ENCODE peak calls at places on chromosomes 11 and 22, in six cellular contexts. One of them, this sample, is unnamed.

GRCh38 chr11:121814962-121815361 is 301.1 kb downstream of the BLID start:
- DNase-seq in tibial artery: no peak
- DNase-seq in AG04450: no peak
- DNase-seq in foreskin fibroblast: no peak
- DNase-seq in RWPE2: no peak
- DNase-seq in GM06990: no peak
- DNase-seq in this sample: no peak

GRCh38 chr11:111785886-111786412 is 19.8 kb upstream of the PPP2R1B start:
- DNase-seq in tibial artery: no peak
- DNase-seq in AG04450: no peak
- DNase-seq in foreskin fibroblast: no peak
- DNase-seq in RWPE2: no peak
- DNase-seq in GM06990: no peak
- DNase-seq in this sample: no peak

GRCh38 chr11:134584706-134585445 is 172.8 kb upstream of the B3GAT1 start:
- DNase-seq in tibial artery: no peak
- DNase-seq in AG04450: no peak
- DNase-seq in foreskin fibroblast: no peak
- DNase-seq in RWPE2: no peak
- DNase-seq in GM06990: no peak
- DNase-seq in this sample: no peak

GRCh38 chr22:23713696-23714595 is 23.1 kb downstream of the RGL4 start:
- DNase-seq in tibial artery: no peak
- DNase-seq in AG04450: no peak
- DNase-seq in foreskin fibroblast: no peak
- DNase-seq in RWPE2: no peak
- DNase-seq in GM06990: no peak
- DNase-seq in this sample: no peak

GRCh38 chr11:58513747-58514367 is 6.0 kb upstream of the OR5B21 start:
- DNase-seq in tibial artery: no peak
- DNase-seq in AG04450: peak
- DNase-seq in foreskin fibroblast: peak
- DNase-seq in RWPE2: no peak
- DNase-seq in GM06990: no peak
- DNase-seq in this sample: no peak

GRCh38 chr11:44621140-44621681 is 55.7 kb downstream of the CD82 start:
- DNase-seq in tibial artery: peak
- DNase-seq in AG04450: no peak
- DNase-seq in foreskin fibroblast: peak
- DNase-seq in RWPE2: no peak
- DNase-seq in GM06990: peak
- DNase-seq in this sample: peak

GRCh38 chr11:33531743-33532181 is 168.9 kb downstream of the C11orf91 start:
- DNase-seq in tibial artery: no peak
- DNase-seq in AG04450: peak
- DNase-seq in foreskin fibroblast: peak
- DNase-seq in RWPE2: no peak
- DNase-seq in GM06990: no peak
- DNase-seq in this sample: no peak

GRCh38 chr11:100576044-100577021 is 110.8 kb upstream of the ARHGAP42 start:
- DNase-seq in tibial artery: no peak
- DNase-seq in AG04450: no peak
- DNase-seq in foreskin fibroblast: peak
- DNase-seq in RWPE2: no peak
- DNase-seq in GM06990: peak
- DNase-seq in this sample: no peak

GRCh38 chr22:24107668-24108067 is 73.6 kb upstream of the SUSD2 start:
- DNase-seq in tibial artery: peak
- DNase-seq in AG04450: peak
- DNase-seq in foreskin fibroblast: peak
- DNase-seq in RWPE2: no peak
- DNase-seq in GM06990: no peak
- DNase-seq in this sample: no peak

GRCh38 chr22:49099496-49100124 is 728.1 kb downstream of the BRD1 start:
- DNase-seq in tibial artery: peak
- DNase-seq in AG04450: no peak
- DNase-seq in foreskin fibroblast: no peak
- DNase-seq in RWPE2: peak
- DNase-seq in GM06990: no peak
- DNase-seq in this sample: no peak

GRCh38 chr22:46070722-46071450 is 79.4 kb upstream of the PPARA start:
- DNase-seq in tibial artery: peak
- DNase-seq in AG04450: no peak
- DNase-seq in foreskin fibroblast: peak
- DNase-seq in RWPE2: peak
- DNase-seq in GM06990: peak
- DNase-seq in this sample: peak

GRCh38 chr11:66976048-66976467 is 954 bp downstream of the C11orf86 start:
- DNase-seq in tibial artery: no peak
- DNase-seq in AG04450: no peak
- DNase-seq in foreskin fibroblast: no peak
- DNase-seq in RWPE2: no peak
- DNase-seq in GM06990: no peak
- DNase-seq in this sample: no peak

GRCh38 chr11:120136356-120136755 is 1.6 kb downstream of the TRIM29 start:
- DNase-seq in tibial artery: no peak
- DNase-seq in AG04450: no peak
- DNase-seq in foreskin fibroblast: no peak
- DNase-seq in RWPE2: peak
- DNase-seq in GM06990: no peak
- DNase-seq in this sample: no peak

GRCh38 chr11:69073445-69073844 is 24.7 kb downstream of the TPCN2 start:
- DNase-seq in tibial artery: no peak
- DNase-seq in AG04450: no peak
- DNase-seq in foreskin fibroblast: no peak
- DNase-seq in RWPE2: no peak
- DNase-seq in GM06990: no peak
- DNase-seq in this sample: no peak

GRCh38 chr11:64562723-64563351 is 28.2 kb upstream of the SLC22A12 start:
- DNase-seq in tibial artery: no peak
- DNase-seq in AG04450: no peak
- DNase-seq in foreskin fibroblast: no peak
- DNase-seq in RWPE2: no peak
- DNase-seq in GM06990: no peak
- DNase-seq in this sample: no peak

GRCh38 chr11:2098691-2099522 is 40.3 kb downstream of the IGF2 start:
- DNase-seq in tibial artery: no peak
- DNase-seq in AG04450: no peak
- DNase-seq in foreskin fibroblast: no peak
- DNase-seq in RWPE2: peak
- DNase-seq in GM06990: no peak
- DNase-seq in this sample: no peak

GRCh38 chr22:36580371-36580770 is 51.4 kb upstream of the EIF3D start:
- DNase-seq in tibial artery: no peak
- DNase-seq in AG04450: no peak
- DNase-seq in foreskin fibroblast: no peak
- DNase-seq in RWPE2: no peak
- DNase-seq in GM06990: no peak
- DNase-seq in this sample: no peak

GRCh38 chr22:20021196-20022181 is 579 bp downstream of the TANGO2 start:
- DNase-seq in tibial artery: peak
- DNase-seq in AG04450: no peak
- DNase-seq in foreskin fibroblast: peak
- DNase-seq in RWPE2: peak
- DNase-seq in GM06990: no peak
- DNase-seq in this sample: no peak

GRCh38 chr11:41040474-41040873 is 419.0 kb downstream of the LRRC4C start:
- DNase-seq in tibial artery: no peak
- DNase-seq in AG04450: no peak
- DNase-seq in foreskin fibroblast: no peak
- DNase-seq in RWPE2: no peak
- DNase-seq in GM06990: no peak
- DNase-seq in this sample: no peak

GRCh38 chr22:28710889-28711285 is 30.7 kb downstream of the CHEK2 start:
- DNase-seq in tibial artery: no peak
- DNase-seq in AG04450: no peak
- DNase-seq in foreskin fibroblast: no peak
- DNase-seq in RWPE2: no peak
- DNase-seq in GM06990: no peak
- DNase-seq in this sample: no peak

GRCh38 chr11:131667566-131667965 is 297.2 kb downstream of the NTM start:
- DNase-seq in tibial artery: peak
- DNase-seq in AG04450: no peak
- DNase-seq in foreskin fibroblast: no peak
- DNase-seq in RWPE2: peak
- DNase-seq in GM06990: no peak
- DNase-seq in this sample: no peak

GRCh38 chr22:19962246-19962908 is 20.8 kb upstream of the TXNRD2 start:
- DNase-seq in tibial artery: peak
- DNase-seq in AG04450: no peak
- DNase-seq in foreskin fibroblast: peak
- DNase-seq in RWPE2: peak
- DNase-seq in GM06990: peak
- DNase-seq in this sample: no peak

GRCh38 chr22:46758867-46759290 is 3.6 kb upstream of the TBC1D22A start:
- DNase-seq in tibial artery: no peak
- DNase-seq in AG04450: peak
- DNase-seq in foreskin fibroblast: peak
- DNase-seq in RWPE2: no peak
- DNase-seq in GM06990: no peak
- DNase-seq in this sample: peak

GRCh38 chr22:22995166-22995565 is 75.2 kb upstream of the GNAZ start:
- DNase-seq in tibial artery: no peak
- DNase-seq in AG04450: no peak
- DNase-seq in foreskin fibroblast: no peak
- DNase-seq in RWPE2: no peak
- DNase-seq in GM06990: no peak
- DNase-seq in this sample: no peak

DNA sequence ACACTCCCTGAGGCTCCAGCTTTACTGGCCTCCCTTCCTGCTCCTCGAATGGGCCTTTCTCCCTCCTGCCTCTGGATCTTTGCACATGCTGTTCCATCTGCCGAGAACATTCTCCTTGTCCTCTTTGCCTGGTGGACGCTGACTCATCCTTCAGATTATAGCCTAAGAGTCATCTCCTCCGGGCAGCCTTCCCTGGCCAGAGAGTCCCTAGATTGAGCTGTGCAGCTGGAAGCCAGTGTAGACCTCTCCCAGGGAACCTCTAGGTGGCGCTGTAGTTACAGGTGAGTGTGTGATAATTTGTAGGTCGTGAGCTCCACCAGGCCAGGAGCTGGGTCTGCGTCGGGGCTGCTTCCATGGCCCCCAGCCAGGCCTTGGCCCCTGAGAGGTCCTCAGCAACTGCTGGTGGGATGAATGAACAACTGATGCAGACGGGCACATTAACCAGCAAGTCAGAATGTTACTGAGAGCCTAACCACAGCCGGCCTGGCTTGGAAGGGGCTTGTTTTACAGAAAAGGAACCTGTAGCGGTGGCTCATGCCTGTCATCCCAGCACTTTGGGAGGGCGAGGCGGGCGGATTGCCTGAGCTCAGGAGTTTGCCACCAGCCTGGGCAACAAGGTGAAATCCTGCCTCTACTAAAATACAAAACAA is 8.7 kb downstream of the PNPLA5 start:
- DNase-seq in tibial artery: no peak
- DNase-seq in AG04450: no peak
- DNase-seq in foreskin fibroblast: peak
- DNase-seq in RWPE2: no peak
- DNase-seq in GM06990: peak
- DNase-seq in this sample: no peak
- TF ChIP-seq CTCF in tibial artery: no peak
- TF ChIP-seq CTCF in AG04450: peak
- TF ChIP-seq CTCF in foreskin fibroblast: peak
- TF ChIP-seq CTCF in RWPE2: peak
- TF ChIP-seq CTCF in GM06990: peak
- TF ChIP-seq CTCF in this sample: peak

GRCh38 chr11:74010306-74010981 is 1.6 kb upstream of the UCP3 start:
- DNase-seq in tibial artery: no peak
- DNase-seq in AG04450: no peak
- DNase-seq in foreskin fibroblast: no peak
- DNase-seq in RWPE2: no peak
- DNase-seq in GM06990: no peak
- DNase-seq in this sample: no peak
- TF ChIP-seq CTCF in tibial artery: no peak
- TF ChIP-seq CTCF in AG04450: no peak
- TF ChIP-seq CTCF in foreskin fibroblast: no peak
- TF ChIP-seq CTCF in RWPE2: no peak
- TF ChIP-seq CTCF in GM06990: no peak
- TF ChIP-seq CTCF in this sample: no peak

GRCh38 chr11:124916370-124916710 is 2.7 kb upstream of the HEPN1 start:
- DNase-seq in tibial artery: no peak
- DNase-seq in AG04450: no peak
- DNase-seq in foreskin fibroblast: no peak
- DNase-seq in RWPE2: no peak
- DNase-seq in GM06990: no peak
- DNase-seq in this sample: no peak

GRCh38 chr11:124919836-124920755 is 1.0 kb downstream of the HEPN1 start:
- DNase-seq in tibial artery: no peak
- DNase-seq in AG04450: no peak
- DNase-seq in foreskin fibroblast: no peak
- DNase-seq in RWPE2: no peak
- DNase-seq in GM06990: no peak
- DNase-seq in this sample: no peak

GRCh38 chr11:124915541-124916369 is 3.3 kb upstream of the HEPN1 start:
- DNase-seq in tibial artery: no peak
- DNase-seq in AG04450: no peak
- DNase-seq in foreskin fibroblast: peak
- DNase-seq in RWPE2: no peak
- DNase-seq in GM06990: no peak
- DNase-seq in this sample: no peak

GRCh38 chr11:124918950-124919349 is at the start of gene HEPN1:
- DNase-seq in tibial artery: no peak
- DNase-seq in AG04450: no peak
- DNase-seq in foreskin fibroblast: no peak
- DNase-seq in RWPE2: no peak
- DNase-seq in GM06990: no peak
- DNase-seq in this sample: no peak

GRCh38 chr11:124917115-124917637 is 1.9 kb upstream of the HEPN1 start:
- DNase-seq in tibial artery: no peak
- DNase-seq in AG04450: peak
- DNase-seq in foreskin fibroblast: peak
- DNase-seq in RWPE2: no peak
- DNase-seq in GM06990: no peak
- DNase-seq in this sample: no peak
- TF ChIP-seq CTCF in tibial artery: no peak
- TF ChIP-seq CTCF in AG04450: no peak
- TF ChIP-seq CTCF in foreskin fibroblast: no peak
- TF ChIP-seq CTCF in RWPE2: no peak
- TF ChIP-seq CTCF in GM06990: no peak
- TF ChIP-seq CTCF in this sample: no peak

DNA sequence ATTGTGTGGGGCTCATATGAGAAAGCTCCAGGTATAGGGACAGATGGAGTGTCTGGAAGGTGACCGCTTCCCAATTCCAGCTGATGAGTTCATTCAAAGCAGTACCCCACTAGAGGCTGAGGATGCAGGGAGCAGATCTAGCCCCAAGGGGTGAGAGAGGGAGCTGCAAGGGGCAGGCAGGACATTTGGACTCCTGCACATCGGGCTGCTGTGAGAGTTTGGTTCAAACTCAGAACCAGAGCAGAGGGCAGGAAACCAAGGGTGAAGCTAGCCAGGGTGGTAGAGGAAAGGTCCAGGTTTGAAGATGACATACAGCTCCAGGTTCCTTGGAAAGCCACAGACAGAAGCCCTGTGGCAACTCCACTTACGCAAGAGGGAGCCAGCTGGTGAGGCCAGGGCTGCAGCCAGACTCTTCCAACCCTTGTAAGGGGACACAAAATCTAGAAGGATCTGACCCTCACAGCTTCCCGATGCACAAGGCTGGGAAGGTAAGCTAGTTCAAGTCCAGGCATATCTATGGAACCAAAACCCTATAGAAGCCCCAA is 1.9 kb downstream of the CSNK2A3 start:
- DNase-seq in tibial artery: no peak
- DNase-seq in AG04450: no peak
- DNase-seq in foreskin fibroblast: peak
- DNase-seq in RWPE2: no peak
- DNase-seq in GM06990: no peak
- DNase-seq in this sample: no peak
- TF ChIP-seq CTCF in tibial artery: no peak
- TF ChIP-seq CTCF in AG04450: no peak
- TF ChIP-seq CTCF in foreskin fibroblast: no peak
- TF ChIP-seq CTCF in RWPE2: no peak
- TF ChIP-seq CTCF in GM06990: no peak
- TF ChIP-seq CTCF in this sample: no peak